ENCODE peak calls at places on chromosomes 2 and 18, in four cellular contexts. One of them, this sample, is unnamed.

GRCh38 chr2:212733273-212733672 is 194.7 kb upstream of the ERBB4 start:
- DNase-seq in naive thymus-derived CD4-positive, alpha-beta T cell: no peak
- DNase-seq in DMS 273 treated with DMSO at 0.1 percent for 48 hours: no peak
- DNase-seq in EL: no peak
- DNase-seq in this sample: no peak

GRCh38 chr2:16973586-16974274 is 308.1 kb upstream of the CYRIA start:
- DNase-seq in naive thymus-derived CD4-positive, alpha-beta T cell: no peak
- DNase-seq in DMS 273 treated with DMSO at 0.1 percent for 48 hours: no peak
- DNase-seq in EL: no peak
- DNase-seq in this sample: no peak

GRCh38 chr2:176161041-176161785 is 4.1 kb downstream of the HOXD3 start:
- DNase-seq in naive thymus-derived CD4-positive, alpha-beta T cell: no peak
- DNase-seq in DMS 273 treated with DMSO at 0.1 percent for 48 hours: no peak
- DNase-seq in EL: no peak
- DNase-seq in this sample: no peak

GRCh38 chr18:23493654-23494053 is 9.7 kb upstream of the RMC1 start:
- DNase-seq in naive thymus-derived CD4-positive, alpha-beta T cell: no peak
- DNase-seq in DMS 273 treated with DMSO at 0.1 percent for 48 hours: no peak
- DNase-seq in EL: no peak
- DNase-seq in this sample: no peak

GRCh38 chr18:8385400-8385799 is 223.8 kb upstream of the RAB12 start:
- DNase-seq in naive thymus-derived CD4-positive, alpha-beta T cell: no peak
- DNase-seq in DMS 273 treated with DMSO at 0.1 percent for 48 hours: no peak
- DNase-seq in EL: no peak
- DNase-seq in this sample: no peak

GRCh38 chr2:219362524-219363164 is 25.1 kb downstream of the DNPEP start:
- DNase-seq in naive thymus-derived CD4-positive, alpha-beta T cell: no peak
- DNase-seq in DMS 273 treated with DMSO at 0.1 percent for 48 hours: peak; percentile 90
- DNase-seq in EL: peak; percentile 92
- DNase-seq in this sample: no peak

GRCh38 chr2:46094689-46095088 is 202.5 kb upstream of the EPAS1 start:
- DNase-seq in naive thymus-derived CD4-positive, alpha-beta T cell: no peak
- DNase-seq in DMS 273 treated with DMSO at 0.1 percent for 48 hours: no peak
- DNase-seq in EL: no peak
- DNase-seq in this sample: no peak

GRCh38 chr2:100935372-100935752 is 66.7 kb upstream of the RPL31 start:
- DNase-seq in naive thymus-derived CD4-positive, alpha-beta T cell: no peak
- DNase-seq in DMS 273 treated with DMSO at 0.1 percent for 48 hours: no peak
- DNase-seq in EL: peak; percentile 84
- DNase-seq in this sample: no peak

GRCh38 chr2:152755029-152755428 is 36.6 kb downstream of the ARL6IP6 start:
- DNase-seq in naive thymus-derived CD4-positive, alpha-beta T cell: no peak
- DNase-seq in DMS 273 treated with DMSO at 0.1 percent for 48 hours: no peak
- DNase-seq in EL: peak; percentile 12
- DNase-seq in this sample: no peak

GRCh38 chr2:25720575-25720974 is 47.2 kb upstream of the DTNB start:
- DNase-seq in naive thymus-derived CD4-positive, alpha-beta T cell: no peak
- DNase-seq in DMS 273 treated with DMSO at 0.1 percent for 48 hours: no peak
- DNase-seq in EL: no peak
- DNase-seq in this sample: no peak

GRCh38 chr2:212523756-212524155 is 14.8 kb downstream of the ERBB4 start:
- DNase-seq in naive thymus-derived CD4-positive, alpha-beta T cell: no peak
- DNase-seq in DMS 273 treated with DMSO at 0.1 percent for 48 hours: peak; percentile 50
- DNase-seq in EL: no peak
- DNase-seq in this sample: no peak

GRCh38 chr2:230951396-230951795 is 26.4 kb upstream of the GPR55 start:
- DNase-seq in naive thymus-derived CD4-positive, alpha-beta T cell: no peak
- DNase-seq in DMS 273 treated with DMSO at 0.1 percent for 48 hours: no peak
- DNase-seq in EL: no peak
- DNase-seq in this sample: no peak

GRCh38 chr2:176170606-176171005 is 13.5 kb downstream of the HOXD3 start:
- DNase-seq in naive thymus-derived CD4-positive, alpha-beta T cell: no peak
- DNase-seq in DMS 273 treated with DMSO at 0.1 percent for 48 hours: no peak
- DNase-seq in EL: no peak
- DNase-seq in this sample: peak; percentile 7

GRCh38 chr2:19651466-19651865 is 250.3 kb downstream of the TTC32 start:
- DNase-seq in naive thymus-derived CD4-positive, alpha-beta T cell: no peak
- DNase-seq in DMS 273 treated with DMSO at 0.1 percent for 48 hours: no peak
- DNase-seq in EL: no peak
- DNase-seq in this sample: no peak

GRCh38 chr2:238158807-238159539 is at the start of gene ERFE:
- DNase-seq in naive thymus-derived CD4-positive, alpha-beta T cell: peak; percentile 74
- DNase-seq in DMS 273 treated with DMSO at 0.1 percent for 48 hours: no peak
- DNase-seq in EL: peak; percentile 63
- DNase-seq in this sample: no peak

GRCh38 chr2:40403233-40403841 is 48.6 kb downstream of the SLC8A1 start:
- DNase-seq in naive thymus-derived CD4-positive, alpha-beta T cell: no peak
- DNase-seq in DMS 273 treated with DMSO at 0.1 percent for 48 hours: no peak
- DNase-seq in EL: peak; percentile 91
- DNase-seq in this sample: no peak